ENCODE peak calls at places on chromosomes 11 and 22, in nine cellular contexts. One of them, this sample, is unnamed.

GRCh38 chr22:44540756-44541670 is 43.0 kb upstream of the RTL6 start:
- DNase-seq in endodermal cell: no peak
- DNase-seq in upper lobe of right lung: peak
- DNase-seq in GM20000: no peak
- DNase-seq in cardiac fibroblast: no peak
- DNase-seq in psoas muscle: no peak
- DNase-seq in neural crest cell: no peak
- DNase-seq in progenitor cell of endocrine pancreas: no peak
- DNase-seq in endothelial cell: no peak
- DNase-seq in this sample: no peak

GRCh38 chr11:84291996-84292395 is 1005.8 kb upstream of the CCDC90B start:
- DNase-seq in psoas muscle: no peak
- DNase-seq in upper lobe of right lung: no peak
- DNase-seq in cardiac fibroblast: peak
- DNase-seq in GM20000: no peak
- DNase-seq in endodermal cell: no peak
- DNase-seq in neural crest cell: no peak
- DNase-seq in progenitor cell of endocrine pancreas: no peak
- DNase-seq in endothelial cell: no peak
- DNase-seq in this sample: no peak

GRCh38 chr11:45048313-45048841 is 97.7 kb upstream of the TP53I11 start:
- DNase-seq in psoas muscle: no peak
- DNase-seq in GM20000: no peak
- DNase-seq in cardiac fibroblast: peak
- DNase-seq in progenitor cell of endocrine pancreas: no peak
- DNase-seq in upper lobe of right lung: no peak
- DNase-seq in endothelial cell: peak
- DNase-seq in neural crest cell: no peak
- DNase-seq in endodermal cell: no peak
- DNase-seq in this sample: no peak

GRCh38 chr22:36379593-36380361 is 8.0 kb downstream of the MYH9 start:
- DNase-seq in endothelial cell: no peak
- DNase-seq in upper lobe of right lung: no peak
- DNase-seq in endodermal cell: peak
- DNase-seq in neural crest cell: no peak
- DNase-seq in GM20000: no peak
- DNase-seq in cardiac fibroblast: peak
- DNase-seq in psoas muscle: no peak
- DNase-seq in progenitor cell of endocrine pancreas: no peak
- DNase-seq in this sample: no peak

GRCh38 chr11:2881076-2881973 is 4.2 kb downstream of the CDKN1C start:
- DNase-seq in GM20000: no peak
- DNase-seq in psoas muscle: peak
- DNase-seq in neural crest cell: no peak
- DNase-seq in endodermal cell: peak
- DNase-seq in upper lobe of right lung: no peak
- DNase-seq in cardiac fibroblast: no peak
- DNase-seq in endothelial cell: no peak
- DNase-seq in progenitor cell of endocrine pancreas: no peak
- DNase-seq in this sample: no peak

GRCh38 chr11:69383946-69384547 is 90.1 kb downstream of the MYEOV start:
- DNase-seq in progenitor cell of endocrine pancreas: no peak
- DNase-seq in psoas muscle: no peak
- DNase-seq in upper lobe of right lung: no peak
- DNase-seq in cardiac fibroblast: no peak
- DNase-seq in endothelial cell: no peak
- DNase-seq in GM20000: no peak
- DNase-seq in neural crest cell: no peak
- DNase-seq in endodermal cell: peak
- DNase-seq in this sample: no peak

GRCh38 chr11:29293825-29294224 is 723.0 kb downstream of the KCNA4 start:
- DNase-seq in cardiac fibroblast: peak
- DNase-seq in neural crest cell: no peak
- DNase-seq in GM20000: peak
- DNase-seq in psoas muscle: no peak
- DNase-seq in progenitor cell of endocrine pancreas: no peak
- DNase-seq in endothelial cell: no peak
- DNase-seq in endodermal cell: no peak
- DNase-seq in upper lobe of right lung: no peak
- DNase-seq in this sample: peak

GRCh38 chr11:8034604-8035224 is 46.3 kb upstream of the TUB start:
- DNase-seq in GM20000: no peak
- DNase-seq in cardiac fibroblast: no peak
- DNase-seq in neural crest cell: no peak
- DNase-seq in endothelial cell: no peak
- DNase-seq in progenitor cell of endocrine pancreas: no peak
- DNase-seq in endodermal cell: no peak
- DNase-seq in psoas muscle: no peak
- DNase-seq in upper lobe of right lung: no peak
- DNase-seq in this sample: no peak

GRCh38 chr22:22748297-22748743 is 103.9 kb downstream of the GGTLC2 start:
- DNase-seq in psoas muscle: no peak
- DNase-seq in neural crest cell: peak
- DNase-seq in GM20000: peak
- DNase-seq in endothelial cell: peak
- DNase-seq in endodermal cell: peak
- DNase-seq in upper lobe of right lung: no peak
- DNase-seq in progenitor cell of endocrine pancreas: no peak
- DNase-seq in cardiac fibroblast: peak
- DNase-seq in this sample: peak

GRCh38 chr11:82229346-82229745 is 504.3 kb downstream of the FAM181B start:
- DNase-seq in GM20000: peak
- DNase-seq in cardiac fibroblast: peak
- DNase-seq in endothelial cell: no peak
- DNase-seq in psoas muscle: no peak
- DNase-seq in upper lobe of right lung: no peak
- DNase-seq in endodermal cell: no peak
- DNase-seq in neural crest cell: no peak
- DNase-seq in progenitor cell of endocrine pancreas: no peak
- DNase-seq in this sample: no peak
- TF ChIP-seq CTCF in GM20000: no peak
- TF ChIP-seq CTCF in cardiac fibroblast: no peak
- TF ChIP-seq CTCF in endothelial cell: peak
- TF ChIP-seq CTCF in psoas muscle: no peak
- TF ChIP-seq CTCF in upper lobe of right lung: peak
- TF ChIP-seq CTCF in endodermal cell: peak
- TF ChIP-seq CTCF in neural crest cell: peak
- TF ChIP-seq CTCF in progenitor cell of endocrine pancreas: peak
- TF ChIP-seq CTCF in this sample: peak

DNA sequence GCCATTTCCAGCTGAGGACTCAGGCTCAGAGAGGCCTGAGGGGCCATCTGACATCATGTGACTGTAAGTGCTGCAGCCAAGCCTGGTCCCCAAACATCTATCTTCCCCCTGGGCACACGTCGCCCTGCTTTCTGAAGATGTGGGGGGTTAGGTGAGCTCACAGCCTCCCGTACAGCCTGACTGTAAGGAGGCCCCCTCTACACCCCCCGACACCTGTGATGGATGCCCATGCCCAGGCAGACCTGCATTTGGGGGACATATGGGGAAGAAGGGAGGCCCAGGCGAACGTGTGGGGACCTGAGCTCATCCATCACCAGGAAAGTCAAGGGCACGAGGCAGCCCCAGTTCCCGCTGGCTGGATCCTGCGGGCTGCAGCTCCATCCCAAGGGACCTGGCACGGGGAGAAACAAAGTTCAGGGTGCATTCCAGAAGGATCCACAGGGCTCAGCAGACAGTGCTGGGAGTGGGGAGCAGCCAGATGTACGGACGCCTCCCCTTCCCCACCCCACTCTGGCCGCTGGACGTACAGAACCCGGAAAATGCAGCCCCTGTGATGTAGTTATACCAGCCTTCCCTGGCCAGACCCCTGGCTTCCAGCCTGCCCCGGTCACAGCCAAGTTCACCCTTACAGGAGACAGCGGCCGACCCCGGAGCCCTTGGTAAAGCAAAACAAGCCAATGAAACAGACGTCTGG is 1431.4 kb downstream of the BRD1 start:
- DNase-seq in upper lobe of right lung: no peak
- DNase-seq in psoas muscle: no peak
- DNase-seq in neural crest cell: no peak
- DNase-seq in cardiac fibroblast: no peak
- DNase-seq in GM20000: no peak
- DNase-seq in endothelial cell: no peak
- DNase-seq in endodermal cell: no peak
- DNase-seq in progenitor cell of endocrine pancreas: no peak
- DNase-seq in this sample: no peak
- TF ChIP-seq CTCF in upper lobe of right lung: no peak
- TF ChIP-seq CTCF in psoas muscle: no peak
- TF ChIP-seq CTCF in neural crest cell: no peak
- TF ChIP-seq CTCF in cardiac fibroblast: no peak
- TF ChIP-seq CTCF in GM20000: no peak
- TF ChIP-seq CTCF in endothelial cell: no peak
- TF ChIP-seq CTCF in endodermal cell: no peak
- TF ChIP-seq CTCF in progenitor cell of endocrine pancreas: no peak
- TF ChIP-seq CTCF in this sample: no peak

DNA sequence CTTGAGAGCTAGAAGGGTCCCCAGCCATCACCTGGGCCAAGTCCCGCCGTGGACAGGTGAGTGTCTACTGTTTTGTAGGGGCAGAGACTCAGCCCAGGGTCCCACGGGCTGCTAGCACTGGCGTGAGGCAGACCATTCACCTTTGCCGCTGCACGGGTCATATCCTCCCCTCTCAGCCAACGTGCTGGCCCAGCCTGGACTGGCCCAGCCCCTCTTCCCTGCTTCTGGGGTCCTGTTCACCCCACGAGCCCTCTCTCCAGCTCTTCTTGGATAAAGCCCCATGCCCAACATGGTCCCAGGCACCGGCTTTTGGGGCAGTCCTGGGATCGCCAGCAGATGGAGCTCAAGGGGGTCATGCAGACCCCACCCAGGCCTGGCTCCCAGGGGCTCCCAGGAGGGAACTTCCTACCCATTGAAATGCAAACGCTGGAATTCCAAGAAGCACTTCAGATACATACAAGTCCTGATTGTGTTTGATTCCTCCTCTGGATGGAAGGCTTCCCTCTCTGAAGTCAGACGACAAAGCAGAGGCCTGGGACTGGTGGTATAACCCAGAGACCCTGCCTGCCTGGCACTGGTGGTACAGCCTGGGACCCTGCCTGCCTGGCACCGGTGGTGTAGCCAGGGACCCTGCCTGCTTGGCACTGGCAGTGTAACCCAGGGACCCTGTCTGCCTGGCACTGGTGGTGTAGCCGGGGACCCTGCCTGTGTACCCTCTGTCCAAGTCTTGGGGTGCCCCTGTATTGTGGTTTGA is 8.9 kb upstream of the SEPTIN5 start:
- DNase-seq in endothelial cell: no peak
- DNase-seq in upper lobe of right lung: peak
- DNase-seq in endodermal cell: peak
- DNase-seq in cardiac fibroblast: no peak
- DNase-seq in progenitor cell of endocrine pancreas: no peak
- DNase-seq in psoas muscle: peak
- DNase-seq in neural crest cell: no peak
- DNase-seq in GM20000: no peak
- DNase-seq in this sample: no peak
- TF ChIP-seq CTCF in endothelial cell: no peak
- TF ChIP-seq CTCF in upper lobe of right lung: no peak
- TF ChIP-seq CTCF in endodermal cell: peak
- TF ChIP-seq CTCF in cardiac fibroblast: no peak
- TF ChIP-seq CTCF in progenitor cell of endocrine pancreas: peak
- TF ChIP-seq CTCF in psoas muscle: no peak
- TF ChIP-seq CTCF in neural crest cell: peak
- TF ChIP-seq CTCF in GM20000: no peak
- TF ChIP-seq CTCF in this sample: peak

DNA sequence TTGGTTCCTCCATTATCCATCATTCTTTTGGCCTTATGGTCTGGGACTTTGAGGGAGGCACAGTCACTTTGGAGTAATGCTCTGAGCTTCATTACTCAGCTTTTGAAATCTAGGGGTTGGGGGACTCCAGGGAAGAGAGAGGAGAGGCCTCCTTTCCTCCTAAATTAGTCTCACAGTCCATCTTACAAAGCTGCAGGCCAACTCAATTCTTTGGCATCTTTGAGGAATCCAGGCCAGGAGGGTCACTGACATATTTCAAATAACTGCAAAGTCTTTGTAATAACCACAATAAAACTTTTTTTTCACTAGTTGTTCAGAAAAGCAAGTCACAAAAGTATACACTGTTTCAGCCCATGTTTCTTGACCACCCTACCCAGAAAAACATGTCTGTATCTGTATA is 73.3 kb upstream of the FAR1 start:
- DNase-seq in cardiac fibroblast: peak
- DNase-seq in progenitor cell of endocrine pancreas: no peak
- DNase-seq in upper lobe of right lung: no peak
- DNase-seq in GM20000: no peak
- DNase-seq in endothelial cell: no peak
- DNase-seq in neural crest cell: no peak
- DNase-seq in psoas muscle: no peak
- DNase-seq in endodermal cell: no peak
- DNase-seq in this sample: peak
- TF ChIP-seq CTCF in cardiac fibroblast: no peak
- TF ChIP-seq CTCF in progenitor cell of endocrine pancreas: no peak
- TF ChIP-seq CTCF in upper lobe of right lung: no peak
- TF ChIP-seq CTCF in GM20000: no peak
- TF ChIP-seq CTCF in endothelial cell: no peak
- TF ChIP-seq CTCF in neural crest cell: no peak
- TF ChIP-seq CTCF in psoas muscle: no peak
- TF ChIP-seq CTCF in endodermal cell: no peak
- TF ChIP-seq CTCF in this sample: no peak

GRCh38 chr11:62142921-62143320 is 19.1 kb downstream of the INCENP start:
- DNase-seq in endothelial cell: no peak
- DNase-seq in endodermal cell: peak
- DNase-seq in progenitor cell of endocrine pancreas: no peak
- DNase-seq in upper lobe of right lung: peak
- DNase-seq in neural crest cell: no peak
- DNase-seq in GM20000: no peak
- DNase-seq in cardiac fibroblast: no peak
- DNase-seq in psoas muscle: no peak
- DNase-seq in this sample: no peak

GRCh38 chr11:62144641-62145255 is 20.9 kb downstream of the INCENP start:
- DNase-seq in endothelial cell: no peak
- DNase-seq in endodermal cell: peak
- DNase-seq in GM20000: no peak
- DNase-seq in upper lobe of right lung: peak
- DNase-seq in cardiac fibroblast: no peak
- DNase-seq in progenitor cell of endocrine pancreas: no peak
- DNase-seq in psoas muscle: no peak
- DNase-seq in neural crest cell: no peak
- DNase-seq in this sample: no peak

GRCh38 chr11:62145261-62145871 is 21.6 kb downstream of the INCENP start:
- DNase-seq in progenitor cell of endocrine pancreas: no peak
- DNase-seq in GM20000: no peak
- DNase-seq in upper lobe of right lung: peak
- DNase-seq in endodermal cell: peak
- DNase-seq in psoas muscle: no peak
- DNase-seq in endothelial cell: no peak
- DNase-seq in neural crest cell: no peak
- DNase-seq in cardiac fibroblast: no peak
- DNase-seq in this sample: no peak

GRCh38 chr11:62142043-62142375 is 18.2 kb downstream of the INCENP start:
- DNase-seq in GM20000: no peak
- DNase-seq in neural crest cell: no peak
- DNase-seq in endothelial cell: no peak
- DNase-seq in upper lobe of right lung: peak
- DNase-seq in cardiac fibroblast: no peak
- DNase-seq in endodermal cell: peak
- DNase-seq in psoas muscle: no peak
- DNase-seq in progenitor cell of endocrine pancreas: no peak
- DNase-seq in this sample: no peak

DNA sequence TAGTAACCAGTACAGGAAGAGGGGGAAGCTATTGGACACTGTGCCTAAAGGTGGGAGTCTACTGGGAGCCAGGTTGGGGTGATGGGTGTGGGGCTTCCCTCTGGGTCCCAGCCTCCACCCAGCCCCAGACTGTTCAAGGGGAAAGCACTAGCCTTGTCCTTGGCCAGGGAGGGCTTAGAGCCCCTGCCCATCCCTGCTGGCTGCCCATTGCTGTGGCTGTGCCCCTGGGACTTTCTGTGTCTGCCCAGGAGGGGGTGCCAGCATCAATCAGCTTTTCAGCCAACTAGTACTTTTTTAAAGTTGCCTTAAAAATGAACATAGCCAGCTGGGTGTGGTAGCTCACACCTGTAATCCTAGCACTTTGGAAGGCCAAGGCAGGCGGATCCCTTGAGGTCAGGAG is 19.9 kb downstream of the INCENP start:
- DNase-seq in endodermal cell: peak
- DNase-seq in cardiac fibroblast: no peak
- DNase-seq in neural crest cell: no peak
- DNase-seq in GM20000: no peak
- DNase-seq in psoas muscle: no peak
- DNase-seq in upper lobe of right lung: peak
- DNase-seq in endothelial cell: no peak
- DNase-seq in progenitor cell of endocrine pancreas: no peak
- DNase-seq in this sample: no peak
- TF ChIP-seq CTCF in endodermal cell: peak
- TF ChIP-seq CTCF in cardiac fibroblast: peak
- TF ChIP-seq CTCF in neural crest cell: no peak
- TF ChIP-seq CTCF in GM20000: no peak
- TF ChIP-seq CTCF in psoas muscle: no peak
- TF ChIP-seq CTCF in upper lobe of right lung: no peak
- TF ChIP-seq CTCF in endothelial cell: no peak
- TF ChIP-seq CTCF in progenitor cell of endocrine pancreas: no peak
- TF ChIP-seq CTCF in this sample: peak